ENCODE peak calls at places on chromosomes 5 and 9, in four cellular contexts. N, B, Z and G are unnamed samples.

GRCh38 chr9:78298046-78298511 is 1.2 kb downstream of the PSAT1 start:
- DNase-seq in N (peak), B (no peak), Z (peak), G (no peak)

GRCh38 chr5:95973793-95974325 is 12.2 kb upstream of the ELL2 start:
- DNase-seq in N (no peak), B (no peak), Z (peak), G (peak)

GRCh38 chr5:142851731-142852130 is 81.6 kb downstream of the ARHGAP26 start:
- DNase-seq in N (no peak), B (no peak), Z (no peak), G (no peak)

GRCh38 chr5:39080597-39081204 is 6.5 kb upstream of the RICTOR start:
- DNase-seq in N (no peak), B (peak), Z (peak), G (peak)

GRCh38 chr9:113548221-113549041 is 84.9 kb downstream of the RGS3 start:
- DNase-seq in N (no peak), B (no peak), Z (peak), G (no peak)

GRCh38 chr5:67515020-67515689 is 318.6 kb upstream of the CD180 start:
- DNase-seq in N (no peak), B (no peak), Z (no peak), G (no peak)

GRCh38 chr9:107819772-107820171 is 330.2 kb upstream of the KLF4 start:
- DNase-seq in N (no peak), B (no peak), Z (peak), G (no peak)

GRCh38 chr5:135814254-135814653 is 20.2 kb upstream of the SLC25A48 start:
- DNase-seq in N (no peak), B (no peak), Z (peak), G (no peak)

GRCh38 chr5:84304591-84304990 is 80.1 kb downstream of the EDIL3 start:
- DNase-seq in N (no peak), B (no peak), Z (no peak), G (peak)

GRCh38 chr5:39412995-39413394 is 11.8 kb downstream of the DAB2 start:
- DNase-seq in N (no peak), B (no peak), Z (no peak), G (no peak)

GRCh38 chr5:76590027-76590426 is 33.2 kb downstream of the F2RL2 start:
- DNase-seq in N (no peak), B (no peak), Z (no peak), G (no peak)

DNA sequence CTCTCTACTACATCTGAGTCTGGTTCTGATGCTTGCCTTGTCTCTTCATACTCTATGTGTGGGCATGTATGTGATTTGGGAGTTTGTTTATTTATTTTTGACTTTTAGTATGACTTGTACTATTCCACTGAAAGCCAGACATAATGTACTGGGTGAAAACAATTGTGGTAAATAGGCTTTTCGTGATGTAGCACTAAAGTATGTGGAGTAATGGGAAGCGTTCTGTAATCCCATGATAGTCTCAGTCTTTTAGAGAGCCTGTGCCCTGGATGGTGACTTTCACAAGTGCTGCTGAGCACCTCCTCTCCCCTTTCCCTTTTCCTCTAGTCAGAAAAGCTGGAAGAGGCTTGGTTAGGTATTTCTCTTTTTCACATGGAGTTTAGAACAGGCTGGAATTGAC is 85.8 kb upstream of the S1PR3 start:
- DNase-seq in N (no peak), B (no peak), Z (no peak), G (peak)
- H3K56ac ChIP-seq in N (no peak), B (no peak), Z (no peak), G (no peak)

GRCh38 chr9:37591775-37592107 is 656 bp downstream of the TOMM5 start:
- DNase-seq in N (no peak), B (no peak), Z (peak), G (no peak)
- H2AK5ac ChIP-seq in N (no peak), B (no peak), Z (no peak), G (peak)

GRCh38 chr9:89252910-89253309 is 58.1 kb upstream of the CKS2 start:
- DNase-seq in N (no peak), B (no peak), Z (no peak), G (no peak)
- H3K56ac ChIP-seq in N (peak), B (no peak), Z (no peak), G (no peak)

GRCh38 chr5:78640622-78641021 is 8.0 kb downstream of the LHFPL2 start:
- DNase-seq in N (no peak), B (no peak), Z (no peak), G (peak)
- H2AK5ac ChIP-seq in N (no peak), B (no peak), Z (no peak), G (peak)

DNA sequence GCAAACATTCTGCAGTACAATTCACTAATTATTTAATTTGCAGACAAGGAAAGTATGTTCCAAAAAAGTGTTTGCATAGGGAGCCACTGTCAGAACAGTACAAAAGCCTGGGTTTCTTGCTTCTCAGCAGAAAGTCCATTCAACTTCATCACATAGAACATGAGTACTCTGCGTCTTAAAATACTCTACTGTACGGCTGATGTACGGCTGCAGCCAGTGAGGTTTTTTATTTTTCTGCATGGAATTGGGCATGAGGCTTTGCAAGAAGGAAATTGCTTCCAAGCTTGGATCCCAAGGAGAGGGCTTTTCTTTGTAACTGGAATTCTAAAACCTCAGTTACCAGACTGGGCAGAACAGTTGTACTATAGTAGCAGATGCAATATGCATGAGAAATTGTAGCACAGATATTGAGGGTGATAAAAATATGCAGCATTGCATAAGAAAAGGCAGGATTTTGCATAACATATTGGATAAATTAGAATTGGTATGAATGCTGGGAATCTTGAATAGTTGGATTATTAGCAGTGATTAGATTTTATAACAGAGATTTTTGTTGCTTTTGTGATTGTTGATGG is 178.1 kb upstream of the CDH9 start:
- DNase-seq in N (no peak), B (no peak), Z (no peak), G (no peak)
- H3K56ac ChIP-seq in N (no peak), B (no peak), Z (no peak), G (no peak)

DNA sequence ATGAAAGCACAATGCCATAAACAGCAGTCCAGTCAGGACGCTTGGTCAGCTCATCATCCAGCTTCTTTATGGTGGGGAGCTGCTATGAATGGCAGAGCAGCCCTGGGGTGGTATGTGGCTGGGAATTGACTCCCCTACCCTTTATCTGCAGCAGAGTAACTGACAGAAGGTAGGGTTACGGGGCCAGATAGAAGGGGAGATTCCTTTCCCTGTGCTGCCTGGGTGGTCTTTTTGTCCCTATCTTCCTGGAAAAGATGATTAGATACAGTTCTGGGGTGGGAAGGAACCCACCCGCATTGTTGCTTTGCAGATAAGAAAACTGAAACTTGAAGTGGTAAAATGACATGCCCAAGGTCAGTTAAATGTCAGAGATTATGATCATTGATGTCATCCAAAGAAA is 405.5 kb downstream of the ARHGEF28 start:
- DNase-seq in N (no peak), B (no peak), Z (peak), G (no peak)
- H2AK5ac ChIP-seq in N (no peak), B (no peak), Z (no peak), G (no peak)

GRCh38 chr5:20683241-20683940 is 695.4 kb upstream of the CDH18 start:
- DNase-seq in N (no peak), B (no peak), Z (no peak), G (no peak)

GRCh38 chr5:20678814-20679298 is 690.9 kb upstream of the CDH18 start:
- DNase-seq in N (no peak), B (no peak), Z (peak), G (peak)

GRCh38 chr5:20678386-20678785 is 690.4 kb upstream of the CDH18 start:
- DNase-seq in N (no peak), B (no peak), Z (no peak), G (no peak)

DNA sequence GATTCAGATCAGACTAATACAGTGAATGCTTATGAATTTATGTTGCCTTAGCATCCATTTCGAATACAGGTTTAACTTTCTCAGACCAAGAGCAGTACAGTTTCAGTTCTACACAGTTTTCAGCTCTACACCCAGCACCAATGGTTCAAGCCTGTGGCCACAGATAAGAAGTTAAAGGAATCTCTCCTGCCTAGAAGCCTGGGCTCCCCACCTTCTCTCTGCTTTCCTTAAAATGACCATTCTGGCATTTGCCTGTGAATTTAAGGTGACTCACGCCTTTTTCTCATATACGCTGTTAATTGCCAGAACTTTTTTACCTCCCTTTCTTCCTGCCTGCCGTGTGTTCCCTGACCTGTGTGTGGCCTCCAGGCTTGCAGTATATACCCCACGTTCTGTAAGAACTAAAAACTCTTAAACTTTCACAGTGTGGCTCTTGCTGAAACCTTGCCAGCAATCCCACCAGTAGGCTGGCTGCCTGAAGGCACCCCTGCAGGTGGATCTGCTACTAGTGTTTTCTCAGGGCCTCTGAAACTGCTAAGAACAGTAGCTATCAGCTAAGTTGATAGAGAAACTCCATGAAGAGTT is 692.8 kb upstream of the CDH18 start:
- DNase-seq in N (no peak), B (peak), Z (peak), G (no peak)
- H3K56ac ChIP-seq in N (no peak), B (no peak), Z (no peak), G (no peak)

DNA sequence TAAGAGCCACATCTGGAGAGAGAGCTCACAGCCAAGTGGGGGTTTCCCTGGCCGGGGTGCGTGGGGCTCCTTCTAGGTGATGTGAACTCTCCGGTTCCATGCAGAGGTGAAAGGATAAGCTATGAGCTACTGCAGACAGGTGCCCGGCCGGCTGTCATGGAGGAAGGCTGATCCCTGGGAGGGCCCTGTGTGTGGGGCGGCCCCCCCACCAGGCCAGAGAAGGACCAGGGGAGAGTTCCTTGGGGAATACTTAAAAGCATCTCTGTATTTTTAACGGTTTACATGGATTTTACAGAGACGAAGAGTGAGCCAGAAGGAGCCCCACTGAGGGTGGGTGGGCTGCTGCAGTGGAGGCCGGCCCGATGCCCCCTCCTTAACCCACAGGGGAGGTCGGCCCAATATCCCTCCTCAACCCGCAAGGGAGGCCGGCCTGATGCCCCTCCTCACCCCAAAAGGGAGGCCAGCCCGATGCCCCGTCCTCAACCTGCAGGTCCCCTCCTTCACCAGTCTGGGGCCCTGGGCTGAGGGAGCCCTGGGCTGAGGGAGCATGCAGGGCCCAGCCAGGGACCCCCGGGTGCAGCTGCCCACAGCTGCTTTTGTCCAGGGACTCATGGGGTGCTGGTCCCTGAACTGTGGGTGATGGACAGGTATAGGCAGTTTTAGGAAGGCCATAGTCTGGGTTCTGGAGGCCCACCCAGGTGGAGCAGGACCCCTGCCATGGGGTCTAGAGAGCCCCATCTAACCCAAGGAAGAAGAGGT is 31.9 kb downstream of the MRPL36 start:
- DNase-seq in N (no peak), B (no peak), Z (no peak), G (no peak)
- H2AK5ac ChIP-seq in N (no peak), B (no peak), Z (no peak), G (no peak)

GRCh38 chr5:14211818-14212799 is 69.0 kb downstream of the TRIO start:
- DNase-seq in N (no peak), B (no peak), Z (no peak), G (no peak)
- H3K56ac ChIP-seq in N (no peak), B (no peak), Z (no peak), G (no peak)